ENCODE peak calls at places on chromosomes 1 and 21, in eight cellular contexts. W, P, Y, T, B, R, S and H are unnamed samples.

GRCh38 chr1:37478451-37478871 is 4.1 kb downstream of the ZC3H12A start:
- DNase-seq in R (peak), W (peak), Y (peak), S (peak), P (no peak), T (no peak), B (peak), H (peak)

GRCh38 chr1:214901718-214902117 is 180.8 kb upstream of the KCNK2 start:
- DNase-seq in T (no peak), Y (no peak), W (peak), P (no peak), B (no peak), R (peak), S (peak), H (peak)

GRCh38 chr1:185539277-185539943 is 194.8 kb upstream of the HMCN1 start:
- DNase-seq in T (no peak), Y (no peak), P (no peak), W (peak), S (peak), B (no peak), R (no peak), H (no peak)

GRCh38 chr1:2412773-2413494 is 570 bp upstream of the PEX10 start:
- DNase-seq in B (peak), P (peak), W (peak), S (no peak), T (no peak), Y (peak), R (peak), H (peak)

GRCh38 chr1:189606795-189607476 is 870.7 kb downstream of the BRINP3 start:
- DNase-seq in B (no peak), T (no peak), P (no peak), R (peak), S (no peak), Y (no peak), W (peak), H (no peak)

GRCh38 chr1:16351449-16351993 is 759 bp downstream of the FBXO42 start:
- DNase-seq in R (no peak), S (peak), P (peak), W (no peak), Y (peak), B (no peak), T (no peak), H (no peak)

GRCh38 chr1:116853680-116854191 is 56.0 kb upstream of the PTGFRN start:
- DNase-seq in R (peak), B (peak), P (peak), T (no peak), S (peak), W (peak), Y (no peak), H (peak)

GRCh38 chr1:52574594-52574993 is 21.7 kb upstream of the TUT4 start:
- DNase-seq in R (peak), B (no peak), W (peak), P (no peak), Y (no peak), T (no peak), S (peak), H (peak)

GRCh38 chr21:36178349-36178748 is 21.7 kb downstream of the DOP1B start:
- DNase-seq in W (no peak), P (no peak), B (no peak), T (no peak), Y (no peak), S (no peak), R (no peak), H (no peak)

GRCh38 chr1:11473635-11474034 is 5.3 kb upstream of the DISP3 start:
- DNase-seq in W (no peak), S (peak), B (no peak), Y (peak), T (no peak), P (no peak), R (peak), H (peak)

GRCh38 chr1:247857069-247857985 is at the start of gene TRIM58:
- DNase-seq in Y (no peak), P (no peak), R (no peak), T (peak), S (peak), B (peak), W (peak), H (no peak)

GRCh38 chr1:31207046-31207445 is 32.6 kb downstream of the NKAIN1 start:
- DNase-seq in Y (no peak), P (no peak), B (no peak), S (no peak), W (no peak), R (no peak), T (no peak), H (no peak)

GRCh38 chr1:183365676-183366075 is 52.5 kb downstream of the NMNAT2 start:
- DNase-seq in P (peak), T (no peak), W (peak), B (no peak), S (no peak), R (no peak), Y (no peak), H (no peak)

GRCh38 chr1:17984510-17985085 is 123.0 kb upstream of the IGSF21 start:
- DNase-seq in T (peak), W (peak), R (no peak), P (peak), S (peak), Y (peak), B (peak), H (no peak)

GRCh38 chr1:28110555-28110954 is 22.1 kb upstream of the EYA3 start:
- DNase-seq in W (peak), B (no peak), T (no peak), R (no peak), Y (no peak), P (no peak), S (peak), H (no peak)

GRCh38 chr1:229694053-229694693 is 68.1 kb downstream of the URB2 start:
- DNase-seq in P (peak), S (peak), T (peak), Y (peak), W (peak), R (peak), B (peak), H (peak)

GRCh38 chr1:78038491-78038939 is 7.3 kb upstream of the GIPC2 start:
- DNase-seq in S (no peak), W (no peak), B (no peak), R (no peak), Y (no peak), T (no peak), P (no peak), H (no peak)

GRCh38 chr1:95041491-95042165 is 31.1 kb downstream of the ALG14 start:
- DNase-seq in P (peak), Y (peak), T (no peak), R (peak), S (peak), B (peak), W (peak), H (peak)

GRCh38 chr1:226764533-226764932 is 25.5 kb upstream of the ITPKB start:
- DNase-seq in B (no peak), Y (no peak), T (no peak), R (no peak), S (no peak), W (no peak), P (no peak), H (no peak)

GRCh38 chr1:190849346-190849745 is 371.7 kb upstream of the BRINP3 start:
- DNase-seq in W (no peak), P (no peak), Y (no peak), T (no peak), S (no peak), R (no peak), B (no peak), H (no peak)

GRCh38 chr21:40388046-40388445 is 458.9 kb downstream of the DSCAM start:
- DNase-seq in P (no peak), R (no peak), Y (no peak), W (no peak), S (no peak), B (no peak), T (no peak), H (no peak)